ENCODE peak calls at places on chromosomes 3 and 15, in four cellular contexts. A is AG09319, U is left lung, K is mucosa of descending colon. T is an unnamed sample.

GRCh38 chr15:77808077-77808476 is 175.4 kb upstream of the LINGO1 start:
- DNase-seq in A (no peak), U (no peak), K (no peak), T (no peak)

GRCh38 chr3:46628980-46629379 is 16.7 kb downstream of the FAM240A start:
- DNase-seq in A (no peak), U (no peak), K (peak; percentile 77), T (no peak)

GRCh38 chr3:158920375-158920774 is 118.5 kb downstream of the MFSD1 start:
- DNase-seq in A (no peak), U (no peak), K (no peak), T (no peak)

GRCh38 chr15:41819455-41820050 is 8.3 kb upstream of the JMJD7 start:
- DNase-seq in A (no peak), U (no peak), K (no peak), T (no peak)

GRCh38 chr15:89400121-89400996 is 65.7 kb upstream of the POLG start:
- DNase-seq in A (no peak), U (no peak), K (no peak), T (no peak)

GRCh38 chr15:60673918-60674558 is 195.1 kb upstream of the ICE2 start:
- DNase-seq in A (peak; percentile 60), U (peak; percentile 48), K (peak; percentile 49), T (peak; percentile 90)

GRCh38 chr3:182981038-182981380 is 671 bp upstream of the DCUN1D1 start:
- DNase-seq in A (no peak), U (no peak), K (peak; percentile 23), T (no peak)

GRCh38 chr3:31187380-31187779 is 292.9 kb upstream of the GADL1 start:
- DNase-seq in A (no peak), U (no peak), K (no peak), T (no peak)

GRCh38 chr3:155325263-155325835 is 31.9 kb upstream of the STRIT1 start:
- DNase-seq in A (no peak), U (no peak), K (peak; percentile 2), T (no peak)

GRCh38 chr3:30699927-30700326 is 93.5 kb downstream of the TGFBR2 start:
- DNase-seq in A (no peak), U (no peak), K (no peak), T (no peak)

GRCh38 chr15:86572368-86572841 is 492.7 kb downstream of the AGBL1 start:
- DNase-seq in A (no peak), U (no peak), K (no peak), T (no peak)

GRCh38 chr3:122824465-122825379 is 29.9 kb downstream of the SLC49A4 start:
- DNase-seq in A (peak; percentile 27), U (no peak), K (no peak), T (no peak)

DNA sequence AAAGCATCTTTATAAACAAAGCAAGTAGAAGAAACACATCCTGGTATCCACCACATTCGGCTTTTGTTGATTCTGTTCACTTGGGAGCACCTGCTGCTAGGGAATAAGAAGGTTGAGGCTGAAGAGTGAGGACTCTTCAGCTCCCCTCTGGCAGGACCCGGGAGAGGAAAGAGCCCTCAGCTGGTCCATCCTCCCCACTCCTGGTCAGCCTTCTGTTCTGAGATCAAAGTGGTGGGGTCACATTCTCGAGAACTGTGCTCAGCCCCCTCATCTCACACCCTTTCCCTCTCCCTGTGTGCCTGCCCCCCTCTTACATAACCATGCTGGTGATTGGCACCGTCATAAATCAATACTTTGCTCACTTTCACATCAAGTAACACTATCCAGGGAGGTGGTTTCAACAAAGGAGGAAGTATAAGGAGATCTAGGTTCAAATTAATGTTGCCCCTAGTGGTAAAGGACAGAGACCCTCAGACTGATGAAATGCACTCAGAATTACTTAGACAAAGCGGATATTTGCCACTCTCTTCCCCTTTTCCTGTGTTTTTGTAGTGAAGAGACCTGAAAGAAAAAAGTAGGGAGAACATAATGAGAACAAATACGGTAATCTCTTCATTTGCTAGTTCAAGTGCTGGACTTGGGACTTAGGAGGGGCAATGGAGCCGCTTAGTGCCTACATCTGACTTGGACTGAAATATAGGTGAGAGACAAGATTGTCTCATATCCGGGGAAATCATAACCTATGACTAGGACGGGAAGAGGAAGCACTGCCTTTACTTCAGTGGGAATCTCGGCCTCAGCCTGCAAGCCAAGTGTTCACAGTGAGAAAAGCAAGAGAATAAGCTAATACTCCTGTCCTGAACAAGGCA is at the start of gene NR1I2:
- DNase-seq in A (no peak), U (no peak), K (peak; percentile 72), T (no peak)
- TF ChIP-seq CTCF in A (no peak), U (no peak), K (no peak), T (no peak)

DNA sequence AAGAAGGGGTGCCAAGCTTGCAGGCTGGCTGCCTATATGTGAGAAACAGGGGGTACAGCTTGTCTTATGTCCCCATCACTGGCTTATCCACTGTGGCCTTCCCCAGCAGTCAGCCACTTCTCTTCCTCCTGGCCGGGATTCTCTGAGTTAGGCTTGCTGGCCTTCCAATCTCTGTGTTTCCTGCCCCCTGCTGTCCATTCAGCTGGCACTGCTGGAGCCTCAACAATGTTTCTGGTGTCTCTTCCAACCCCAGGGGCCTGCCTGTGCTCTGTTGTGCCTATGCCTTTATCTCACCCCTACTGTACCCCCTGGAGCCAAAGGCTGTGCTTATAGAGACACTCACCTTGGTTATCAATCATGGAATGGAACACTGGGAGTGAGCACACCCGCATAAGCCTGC is 36.5 kb downstream of the ANAPC13 start:
- DNase-seq in A (no peak), U (no peak), K (peak; percentile 61), T (no peak)
- TF ChIP-seq CTCF in A (peak; percentile 35), U (peak; percentile 20), K (no peak), T (peak; percentile 42)

DNA sequence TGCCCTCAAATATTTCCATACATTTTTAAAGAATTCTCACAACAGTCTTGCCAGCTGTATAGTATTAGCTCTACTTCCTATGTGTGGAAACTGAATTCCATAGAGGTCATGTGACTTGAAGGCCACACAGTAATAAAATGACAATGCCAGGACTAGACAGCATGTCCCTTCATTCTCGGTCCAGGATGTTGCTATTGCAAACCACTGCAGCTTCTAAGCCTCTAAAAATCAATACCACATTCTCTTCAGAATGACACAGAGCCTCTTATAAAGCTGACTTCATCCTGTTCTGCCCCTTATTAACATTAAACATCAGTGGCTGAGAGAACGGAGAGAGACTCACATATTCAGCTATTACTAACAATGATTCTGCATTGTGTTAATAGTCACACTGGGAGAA is 240.3 kb upstream of the PEX5L start:
- DNase-seq in A (no peak), U (no peak), K (no peak), T (no peak)
- TF ChIP-seq CTCF in A (no peak), U (no peak), K (no peak), T (no peak)

GRCh38 chr3:51386159-51386851 is 1.2 kb downstream of the MANF start:
- DNase-seq in A (no peak), U (no peak), K (no peak), T (no peak)

GRCh38 chr3:51390186-51390585 is 899 bp upstream of the RBM15B start:
- DNase-seq in A (no peak), U (no peak), K (no peak), T (no peak)

GRCh38 chr3:51389423-51390183 is 1.5 kb upstream of the RBM15B start:
- DNase-seq in A (no peak), U (no peak), K (peak; percentile 71), T (peak; percentile 11)

GRCh38 chr3:51386852-51387229 is 1.8 kb downstream of the MANF start:
- DNase-seq in A (no peak), U (no peak), K (no peak), T (no peak)

DNA sequence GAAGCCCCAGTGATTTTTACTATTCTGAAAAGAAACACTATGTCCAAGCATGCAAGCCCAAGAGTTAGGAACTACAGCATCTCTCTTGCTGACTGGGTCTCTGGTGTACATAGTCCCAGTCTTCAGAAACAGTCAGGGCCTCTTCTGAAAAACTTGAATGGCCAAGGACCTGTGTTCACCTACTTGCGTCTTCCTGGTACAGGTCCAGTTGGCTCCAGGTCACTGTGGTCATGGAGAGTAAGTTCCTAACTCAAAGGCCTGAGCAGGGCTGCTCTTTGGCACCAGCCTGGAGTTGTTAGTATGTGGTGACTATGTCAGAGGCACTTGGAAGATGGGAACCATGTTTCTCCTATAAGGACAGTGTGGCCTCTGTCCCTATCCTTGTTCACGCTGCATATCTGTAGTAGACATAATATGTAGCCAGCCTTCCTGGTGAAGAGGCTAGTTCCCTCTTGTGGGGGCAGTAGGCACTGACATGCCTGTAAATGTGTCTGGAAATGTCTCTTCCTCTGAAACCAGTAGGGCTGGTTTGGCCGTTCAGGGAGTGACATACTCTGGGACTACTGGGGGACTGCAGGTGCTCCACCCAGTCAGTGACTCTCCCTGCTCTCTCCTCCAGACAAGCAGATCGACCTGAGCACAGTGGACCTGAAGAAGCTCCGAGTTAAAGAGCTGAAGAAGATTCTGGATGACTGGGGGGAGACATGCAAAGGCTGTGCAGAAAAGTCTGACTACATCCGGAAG is 2.6 kb upstream of the RBM15B start:
- DNase-seq in A (no peak), U (no peak), K (peak; percentile 81), T (no peak)
- TF ChIP-seq CTCF in A (peak; percentile 11), U (no peak), K (peak; percentile 16), T (peak; percentile 29)

T was measured in astrocyte of the cerebellum.